ENCODE peak calls at places on chromosome 20, in six cellular contexts. K is WERI-Rb-1; P is GM23248; C is CD8-positive, alpha-beta T cell; U is breast epithelium; F is mesendoderm. Z is an unnamed sample.
A peak's percentile ranks its signal among the peaks of the same experiment; 100 is the strongest.

GRCh38 chr20:58714340-58714922 is 21.8 kb downstream of the NPEPL1 start:
- DNase-seq in P (no peak), C (no peak), K (no peak), F (no peak), U (no peak), Z (no peak)

GRCh38 chr20:47389867-47390347 is 33.4 kb upstream of the ZMYND8 start:
- DNase-seq in C (no peak), K (no peak), F (no peak), U (no peak), P (peak; percentile 77), Z (no peak)

GRCh38 chr20:59322813-59323469 is 22.5 kb downstream of the EDN3 start:
- DNase-seq in C (no peak), P (peak; percentile 5), K (no peak), F (no peak), U (no peak), Z (no peak)

GRCh38 chr20:44586986-44587980 is 4.9 kb downstream of the PKIG start:
- DNase-seq in K (no peak), U (no peak), C (no peak), P (no peak), F (no peak), Z (no peak)

GRCh38 chr20:40636486-40636885 is 52.5 kb downstream of the MAFB start:
- DNase-seq in F (no peak), C (no peak), P (no peak), U (no peak), K (no peak), Z (no peak)

GRCh38 chr20:33951171-33951570 is 42.5 kb upstream of the RALY start:
- DNase-seq in F (no peak), K (no peak), U (no peak), P (no peak), C (no peak), Z (no peak)

GRCh38 chr20:4887586-4887985 is 113.7 kb downstream of the SLC23A2 start:
- DNase-seq in P (no peak), U (no peak), C (no peak), F (no peak), K (no peak), Z (no peak)

GRCh38 chr20:13883425-13883824 is 98.6 kb downstream of the NDUFAF5 start:
- DNase-seq in C (no peak), K (peak; percentile 11), F (no peak), U (no peak), P (peak; percentile 53), Z (no peak)

GRCh38 chr20:8421981-8422380 is 289.9 kb downstream of the PLCB1 start:
- DNase-seq in P (peak; percentile 35), U (no peak), K (no peak), C (no peak), F (no peak), Z (no peak)

GRCh38 chr20:52175840-52176239 is 15.7 kb downstream of the ZFP64 start:
- DNase-seq in C (no peak), U (no peak), K (no peak), P (no peak), F (no peak), Z (no peak)

GRCh38 chr20:56579261-56579660 is 46.2 kb downstream of the FAM209B start:
- DNase-seq in U (no peak), K (no peak), F (no peak), P (no peak), C (no peak), Z (no peak)

GRCh38 chr20:2206957-2207769 is 88.6 kb upstream of the TGM3 start:
- DNase-seq in P (peak; percentile 88), F (peak; percentile 88), K (peak; percentile 89), U (peak; percentile 61), C (peak; percentile 33), Z (no peak)

GRCh38 chr20:43925786-43926185 is 11.1 kb downstream of the TOX2 start:
- DNase-seq in P (peak; percentile 63), C (peak; percentile 53), K (no peak), U (no peak), F (no peak), Z (no peak)

GRCh38 chr20:33301192-33301930 is 18.3 kb downstream of the BPIFB1 start:
- DNase-seq in U (no peak), P (peak; percentile 78), F (peak; percentile 46), C (no peak), K (no peak), Z (no peak)

GRCh38 chr20:48995599-48995998 is 50.5 kb upstream of the CSE1L start:
- DNase-seq in U (no peak), K (no peak), C (no peak), F (no peak), P (no peak), Z (no peak)

GRCh38 chr20:2745936-2746635 is 53.5 kb downstream of the EBF4 start:
- DNase-seq in C (no peak), P (no peak), F (no peak), K (no peak), U (no peak), Z (no peak)

GRCh38 chr20:7773511-7773910 is 166.7 kb downstream of the HAO1 start:
- DNase-seq in C (no peak), U (no peak), P (no peak), F (peak; percentile 7), K (no peak), Z (no peak)

GRCh38 chr20:20955837-20956236 is 150.3 kb downstream of the LINC00237 start:
- DNase-seq in F (peak; percentile 21), K (no peak), U (no peak), P (no peak), C (no peak), Z (no peak)

GRCh38 chr20:48698507-48699267 is 129.1 kb downstream of the PREX1 start:
- DNase-seq in F (peak; percentile 51), C (no peak), K (peak; percentile 42), P (no peak), U (no peak), Z (no peak)

DNA sequence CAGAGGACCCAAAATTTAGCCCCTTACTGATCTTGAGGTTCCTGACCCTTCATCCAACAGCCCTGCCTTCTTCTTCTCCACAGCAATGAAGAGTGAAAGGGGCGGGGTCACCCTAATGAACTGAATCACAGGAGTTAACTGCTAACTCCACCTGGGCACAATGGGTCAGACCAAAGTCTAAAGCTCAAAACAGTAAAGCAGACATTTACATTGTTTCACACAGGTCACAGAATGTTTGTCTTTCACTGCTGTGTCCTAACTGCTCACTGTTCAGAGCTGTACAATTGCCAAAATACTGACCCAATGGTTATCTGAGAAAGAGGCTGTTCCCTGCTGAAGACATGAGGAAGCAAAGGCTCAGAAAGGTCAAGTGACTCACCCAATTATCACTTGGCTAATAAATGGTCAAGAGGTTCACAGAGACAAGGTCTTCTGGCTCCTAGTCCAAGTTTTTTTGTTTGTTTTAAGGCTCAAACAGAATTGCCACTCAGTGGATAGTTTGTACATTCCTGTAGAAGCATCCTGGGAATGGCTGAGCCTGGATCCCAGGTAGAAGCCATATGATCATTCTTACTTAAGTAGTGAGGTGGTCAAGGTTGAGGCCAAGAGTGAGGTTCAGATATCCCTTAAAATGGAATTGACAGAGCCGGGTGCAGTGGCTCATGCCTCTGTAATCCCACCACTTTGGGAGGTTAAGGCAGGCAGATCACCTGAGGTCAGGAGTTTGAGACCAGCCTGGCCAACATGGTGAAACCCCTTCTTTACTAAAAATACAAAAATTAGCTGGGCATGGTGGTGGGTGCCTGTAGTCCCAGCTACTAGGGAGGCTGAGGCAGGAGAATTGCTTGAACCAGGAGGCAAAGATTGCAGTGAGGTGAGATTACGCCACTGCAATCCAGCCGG is 35.1 kb upstream of the FAM83C start:
- DNase-seq in C (no peak), P (no peak), F (no peak), U (no peak), K (no peak), Z (no peak)
- H3K27ac ChIP-seq in C (no peak overlapping the region), P (no peak overlapping the region), F (no peak overlapping the region), U (no peak overlapping the region), K (no peak overlapping the region), Z (no peak overlapping the region)

GRCh38 chr20:51001697-51002265 is 21.1 kb downstream of the KCNG1 start:
- DNase-seq in F (no peak), U (no peak), P (no peak), K (no peak), C (no peak), Z (no peak)
- H3K27ac ChIP-seq in F (no peak overlapping the region), U (no peak overlapping the region), P (no peak overlapping the region), K (no peak overlapping the region), C (no peak overlapping the region), Z (no peak overlapping the region)

GRCh38 chr20:11003341-11003740 is 329.5 kb upstream of the JAG1 start:
- DNase-seq in F (no peak), C (no peak), K (no peak), U (no peak), P (no peak), Z (no peak)
- H3K27ac ChIP-seq in F (no peak overlapping the region), C (no peak overlapping the region), K (no peak overlapping the region), U (peak overlapping the region; percentile 39), P (no peak overlapping the region), Z (no peak overlapping the region)

DNA sequence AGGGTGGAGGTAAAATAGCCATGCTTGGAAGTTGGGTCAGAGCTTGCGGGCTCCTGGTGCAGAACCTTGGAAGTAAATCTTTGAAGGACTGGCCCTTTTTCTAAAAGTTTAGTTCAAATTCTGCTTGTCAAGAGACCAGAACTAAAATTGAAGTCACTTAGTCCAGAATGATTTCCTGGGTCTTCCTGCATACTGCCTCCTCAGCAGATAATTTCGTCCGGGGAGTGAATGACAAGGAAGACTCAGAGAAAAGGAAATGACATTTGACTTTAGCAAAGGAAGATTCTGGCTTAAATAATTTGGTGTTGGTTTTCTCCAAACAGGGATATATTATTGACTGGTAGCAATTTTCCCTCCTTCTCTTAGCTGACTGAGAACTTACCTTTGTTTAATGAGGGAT is 1.2 kb downstream of the TM9SF4 start:
- DNase-seq in K (no peak), P (no peak), C (no peak), F (no peak), U (no peak), Z (no peak)
- H3K27ac ChIP-seq in K (no peak overlapping the region), P (no peak overlapping the region), C (no peak overlapping the region), F (no peak overlapping the region), U (no peak overlapping the region), Z (no peak overlapping the region)

GRCh38 chr20:50537546-50538201 is 27.5 kb downstream of the PTPN1 start:
- DNase-seq in U (no peak), C (no peak), P (no peak), K (no peak), F (no peak), Z (no peak)
- H3K27ac ChIP-seq in U (peak overlapping the region; percentile 59), C (no peak overlapping the region), P (no peak overlapping the region), K (no peak overlapping the region), F (no peak overlapping the region), Z (no peak overlapping the region)